ENCODE peak calls at places on chromosomes 7 and 10, in seven cellular contexts. One of them, this sample, is unnamed.

GRCh38 chr10:124641282-124642075 is 102.7 kb downstream of the FAM53B start:
- DNase-seq in right cardiac atrium: peak; percentile 80
- DNase-seq in left ventricle myocardium inferior: peak; percentile 64
- DNase-seq in activated T-helper 9 cell treated with anti-CD3 and anti-CD28 coated beads, Interleukin-2, amount 50 U/mL, for 16 hours: no peak
- DNase-seq in mucosa of descending colon: peak; percentile 29
- DNase-seq in NCI-H82: no peak
- DNase-seq in neural progenitor cell: no peak
- DNase-seq in this sample: no peak

GRCh38 chr10:32005050-32005449 is 51.2 kb downstream of the KIF5B start:
- DNase-seq in right cardiac atrium: peak; percentile 47
- DNase-seq in left ventricle myocardium inferior: no peak
- DNase-seq in activated T-helper 9 cell treated with anti-CD3 and anti-CD28 coated beads, Interleukin-2, amount 50 U/mL, for 16 hours: no peak
- DNase-seq in mucosa of descending colon: peak; percentile 81
- DNase-seq in NCI-H82: peak; percentile 75
- DNase-seq in neural progenitor cell: peak; percentile 63
- DNase-seq in this sample: peak; percentile 50

GRCh38 chr7:134444961-134445315 is 14.0 kb downstream of the AKR1B1 start:
- DNase-seq in right cardiac atrium: no peak
- DNase-seq in left ventricle myocardium inferior: no peak
- DNase-seq in activated T-helper 9 cell treated with anti-CD3 and anti-CD28 coated beads, Interleukin-2, amount 50 U/mL, for 16 hours: no peak
- DNase-seq in mucosa of descending colon: no peak
- DNase-seq in NCI-H82: no peak
- DNase-seq in neural progenitor cell: no peak
- DNase-seq in this sample: no peak

GRCh38 chr10:59155556-59155955 is 20.9 kb upstream of the PHYHIPL start:
- DNase-seq in right cardiac atrium: no peak
- DNase-seq in left ventricle myocardium inferior: no peak
- DNase-seq in activated T-helper 9 cell treated with anti-CD3 and anti-CD28 coated beads, Interleukin-2, amount 50 U/mL, for 16 hours: no peak
- DNase-seq in mucosa of descending colon: no peak
- DNase-seq in NCI-H82: no peak
- DNase-seq in neural progenitor cell: no peak
- DNase-seq in this sample: no peak

GRCh38 chr7:88312061-88312663 is 5.5 kb upstream of the STEAP4 start:
- DNase-seq in right cardiac atrium: peak; percentile 91
- DNase-seq in left ventricle myocardium inferior: peak; percentile 84
- DNase-seq in activated T-helper 9 cell treated with anti-CD3 and anti-CD28 coated beads, Interleukin-2, amount 50 U/mL, for 16 hours: no peak
- DNase-seq in mucosa of descending colon: peak; percentile 22
- DNase-seq in NCI-H82: no peak
- DNase-seq in neural progenitor cell: no peak
- DNase-seq in this sample: no peak

GRCh38 chr7:99943641-99944507 is 14.5 kb upstream of the GJC3 start:
- DNase-seq in right cardiac atrium: no peak
- DNase-seq in left ventricle myocardium inferior: no peak
- DNase-seq in activated T-helper 9 cell treated with anti-CD3 and anti-CD28 coated beads, Interleukin-2, amount 50 U/mL, for 16 hours: no peak
- DNase-seq in mucosa of descending colon: no peak
- DNase-seq in NCI-H82: no peak
- DNase-seq in neural progenitor cell: no peak
- DNase-seq in this sample: no peak

GRCh38 chr7:98352621-98353020 is 48.3 kb downstream of the BAIAP2L1 start:
- DNase-seq in right cardiac atrium: no peak
- DNase-seq in left ventricle myocardium inferior: no peak
- DNase-seq in activated T-helper 9 cell treated with anti-CD3 and anti-CD28 coated beads, Interleukin-2, amount 50 U/mL, for 16 hours: no peak
- DNase-seq in mucosa of descending colon: peak; percentile 65
- DNase-seq in NCI-H82: no peak
- DNase-seq in neural progenitor cell: no peak
- DNase-seq in this sample: no peak

GRCh38 chr7:76189276-76189675 is 12.4 kb upstream of the SRRM3 start:
- DNase-seq in right cardiac atrium: no peak
- DNase-seq in left ventricle myocardium inferior: no peak
- DNase-seq in activated T-helper 9 cell treated with anti-CD3 and anti-CD28 coated beads, Interleukin-2, amount 50 U/mL, for 16 hours: no peak
- DNase-seq in mucosa of descending colon: no peak
- DNase-seq in NCI-H82: no peak
- DNase-seq in neural progenitor cell: no peak
- DNase-seq in this sample: no peak

GRCh38 chr10:108673756-108674155 is 1249.6 kb downstream of the XPNPEP1 start:
- DNase-seq in right cardiac atrium: no peak
- DNase-seq in left ventricle myocardium inferior: no peak
- DNase-seq in activated T-helper 9 cell treated with anti-CD3 and anti-CD28 coated beads, Interleukin-2, amount 50 U/mL, for 16 hours: no peak
- DNase-seq in mucosa of descending colon: no peak
- DNase-seq in NCI-H82: no peak
- DNase-seq in neural progenitor cell: peak; percentile 26
- DNase-seq in this sample: no peak

This sample was measured in stimulated activated naive CD4-positive, alpha-beta T cell.